ENCODE peak calls at places on chromosomes 3 and 15, in nine cellular contexts. One of them, this sample, is unnamed.
A peak's percentile ranks its signal among the peaks of the same experiment; 100 is the strongest.

GRCh38 chr3:65210026-65210814 is 522.4 kb upstream of the ADAMTS9 start:
- DNase-seq in brain microvascular endothelial cell: no peak
- DNase-seq in sigmoid colon: no peak
- DNase-seq in right atrium auricular region: no peak
- DNase-seq in colonic mucosa: no peak
- DNase-seq in neural progenitor cell: no peak
- DNase-seq in body of pancreas: no peak
- DNase-seq in neuronal stem cell: no peak
- DNase-seq in heart left ventricle: no peak
- DNase-seq in this sample: no peak

GRCh38 chr15:84883433-84883832 is 1.0 kb upstream of the SLC28A1 start:
- DNase-seq in brain microvascular endothelial cell: peak; percentile 60
- DNase-seq in sigmoid colon: no peak
- DNase-seq in right atrium auricular region: no peak
- DNase-seq in colonic mucosa: no peak
- DNase-seq in neural progenitor cell: no peak
- DNase-seq in body of pancreas: no peak
- DNase-seq in neuronal stem cell: no peak
- DNase-seq in heart left ventricle: no peak
- DNase-seq in this sample: no peak

GRCh38 chr3:169846458-169847193 is 23.1 kb downstream of the LRRC31 start:
- DNase-seq in brain microvascular endothelial cell: peak; percentile 83
- DNase-seq in sigmoid colon: no peak
- DNase-seq in right atrium auricular region: no peak
- DNase-seq in colonic mucosa: no peak
- DNase-seq in neural progenitor cell: no peak
- DNase-seq in body of pancreas: no peak
- DNase-seq in neuronal stem cell: no peak
- DNase-seq in heart left ventricle: no peak
- DNase-seq in this sample: no peak

GRCh38 chr15:68517285-68517711 is 61.5 kb upstream of the CORO2B start:
- DNase-seq in brain microvascular endothelial cell: no peak
- DNase-seq in sigmoid colon: no peak
- DNase-seq in right atrium auricular region: no peak
- DNase-seq in colonic mucosa: no peak
- DNase-seq in neural progenitor cell: peak; percentile 66
- DNase-seq in body of pancreas: no peak
- DNase-seq in neuronal stem cell: peak; percentile 24
- DNase-seq in heart left ventricle: peak; percentile 72
- DNase-seq in this sample: peak; percentile 51

GRCh38 chr3:144272715-144273114 is 301.1 kb downstream of the DIPK2A start:
- DNase-seq in brain microvascular endothelial cell: no peak
- DNase-seq in sigmoid colon: no peak
- DNase-seq in right atrium auricular region: no peak
- DNase-seq in colonic mucosa: no peak
- DNase-seq in neural progenitor cell: no peak
- DNase-seq in body of pancreas: no peak
- DNase-seq in neuronal stem cell: no peak
- DNase-seq in heart left ventricle: no peak
- DNase-seq in this sample: no peak

GRCh38 chr3:42640771-42641370 is 12.6 kb upstream of the ZBTB47 start:
- DNase-seq in brain microvascular endothelial cell: no peak
- DNase-seq in sigmoid colon: no peak
- DNase-seq in right atrium auricular region: no peak
- DNase-seq in colonic mucosa: no peak
- DNase-seq in neural progenitor cell: no peak
- DNase-seq in body of pancreas: no peak
- DNase-seq in neuronal stem cell: no peak
- DNase-seq in heart left ventricle: no peak
- DNase-seq in this sample: no peak

GRCh38 chr3:12838179-12838965 is 3.0 kb downstream of the RPL32 start:
- DNase-seq in brain microvascular endothelial cell: no peak
- DNase-seq in sigmoid colon: no peak
- DNase-seq in right atrium auricular region: no peak
- DNase-seq in colonic mucosa: no peak
- DNase-seq in neural progenitor cell: no peak
- DNase-seq in body of pancreas: no peak
- DNase-seq in neuronal stem cell: no peak
- DNase-seq in heart left ventricle: no peak
- DNase-seq in this sample: no peak

GRCh38 chr15:81294501-81294850 is 29.5 kb downstream of the STARD5 start:
- DNase-seq in brain microvascular endothelial cell: no peak
- DNase-seq in sigmoid colon: no peak
- DNase-seq in right atrium auricular region: no peak
- DNase-seq in colonic mucosa: no peak
- DNase-seq in neural progenitor cell: no peak
- DNase-seq in body of pancreas: no peak
- DNase-seq in neuronal stem cell: no peak
- DNase-seq in heart left ventricle: no peak
- DNase-seq in this sample: peak; percentile 56

GRCh38 chr3:47113669-47114365 is 50.1 kb downstream of the SETD2 start:
- DNase-seq in brain microvascular endothelial cell: peak; percentile 38
- DNase-seq in sigmoid colon: no peak
- DNase-seq in right atrium auricular region: no peak
- DNase-seq in colonic mucosa: no peak
- DNase-seq in neural progenitor cell: no peak
- DNase-seq in body of pancreas: no peak
- DNase-seq in neuronal stem cell: no peak
- DNase-seq in heart left ventricle: no peak
- DNase-seq in this sample: no peak

GRCh38 chr15:67808821-67809220 is 16.5 kb upstream of the SKOR1 start:
- DNase-seq in brain microvascular endothelial cell: no peak
- DNase-seq in sigmoid colon: peak; percentile 5
- DNase-seq in right atrium auricular region: no peak
- DNase-seq in colonic mucosa: no peak
- DNase-seq in neural progenitor cell: no peak
- DNase-seq in body of pancreas: no peak
- DNase-seq in neuronal stem cell: no peak
- DNase-seq in heart left ventricle: no peak
- DNase-seq in this sample: no peak

GRCh38 chr3:99114565-99115291 is 213.2 kb upstream of the DCBLD2 start:
- DNase-seq in brain microvascular endothelial cell: peak; percentile 68
- DNase-seq in sigmoid colon: no peak
- DNase-seq in right atrium auricular region: no peak
- DNase-seq in colonic mucosa: no peak
- DNase-seq in neural progenitor cell: peak; percentile 75
- DNase-seq in body of pancreas: no peak
- DNase-seq in neuronal stem cell: peak; percentile 21
- DNase-seq in heart left ventricle: no peak
- DNase-seq in this sample: peak; percentile 7

GRCh38 chr15:37891754-37892368 is 42.6 kb upstream of the TMCO5A start:
- DNase-seq in brain microvascular endothelial cell: peak; percentile 35
- DNase-seq in sigmoid colon: no peak
- DNase-seq in right atrium auricular region: no peak
- DNase-seq in colonic mucosa: no peak
- DNase-seq in neural progenitor cell: peak; percentile 75
- DNase-seq in body of pancreas: peak; percentile 30
- DNase-seq in neuronal stem cell: peak; percentile 39
- DNase-seq in heart left ventricle: no peak
- DNase-seq in this sample: peak; percentile 9

DNA sequence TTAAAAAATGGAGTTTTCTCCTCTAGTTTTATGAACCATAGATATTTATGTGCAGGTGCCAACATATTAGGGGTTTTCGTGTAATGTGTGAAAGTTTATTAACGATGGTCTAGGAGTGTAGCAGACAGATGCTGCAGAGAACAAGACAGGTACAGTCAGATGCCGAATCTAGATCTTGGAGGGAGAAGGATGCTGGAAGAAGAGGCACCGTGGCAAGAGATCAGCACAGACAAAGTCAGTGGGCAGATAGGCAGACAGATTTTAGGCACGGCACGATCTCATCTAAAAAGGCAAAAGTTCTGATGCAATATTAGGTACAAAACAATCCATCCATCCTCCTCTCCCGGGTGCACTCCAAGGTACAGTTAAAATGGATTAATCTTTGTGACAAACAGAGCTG is 161.6 kb downstream of the TIGIT start:
- DNase-seq in brain microvascular endothelial cell: no peak
- DNase-seq in sigmoid colon: no peak
- DNase-seq in right atrium auricular region: no peak
- DNase-seq in colonic mucosa: no peak
- DNase-seq in neural progenitor cell: no peak
- DNase-seq in body of pancreas: no peak
- DNase-seq in neuronal stem cell: no peak
- DNase-seq in heart left ventricle: no peak
- DNase-seq in this sample: no peak
- H3K4me3 ChIP-seq in brain microvascular endothelial cell: no peak overlapping the region
- H3K4me3 ChIP-seq in sigmoid colon: peak overlapping the region; percentile 55
- H3K4me3 ChIP-seq in right atrium auricular region: peak overlapping the region; percentile 47
- H3K4me3 ChIP-seq in colonic mucosa: no peak overlapping the region
- H3K4me3 ChIP-seq in neural progenitor cell: no peak overlapping the region
- H3K4me3 ChIP-seq in body of pancreas: no peak overlapping the region
- H3K4me3 ChIP-seq in neuronal stem cell: no peak overlapping the region
- H3K4me3 ChIP-seq in heart left ventricle: peak overlapping the region; percentile 54
- H3K4me3 ChIP-seq in this sample: no peak overlapping the region

GRCh38 chr3:128492353-128493220 is at the start of gene GATA2:
- DNase-seq in brain microvascular endothelial cell: no peak
- DNase-seq in sigmoid colon: peak; percentile 59
- DNase-seq in right atrium auricular region: no peak
- DNase-seq in colonic mucosa: no peak
- DNase-seq in neural progenitor cell: peak; percentile 81
- DNase-seq in body of pancreas: peak; percentile 75
- DNase-seq in neuronal stem cell: no peak
- DNase-seq in heart left ventricle: no peak
- DNase-seq in this sample: peak; percentile 82

GRCh38 chr3:128489860-128490649 is 2.9 kb downstream of the GATA2 start:
- DNase-seq in brain microvascular endothelial cell: no peak
- DNase-seq in sigmoid colon: peak; percentile 62
- DNase-seq in right atrium auricular region: no peak
- DNase-seq in colonic mucosa: peak; percentile 33
- DNase-seq in neural progenitor cell: peak; percentile 95
- DNase-seq in body of pancreas: peak; percentile 58
- DNase-seq in neuronal stem cell: no peak
- DNase-seq in heart left ventricle: no peak
- DNase-seq in this sample: peak; percentile 86

GRCh38 chr3:128490650-128491070 is 2.3 kb downstream of the GATA2 start:
- DNase-seq in brain microvascular endothelial cell: no peak
- DNase-seq in sigmoid colon: no peak
- DNase-seq in right atrium auricular region: no peak
- DNase-seq in colonic mucosa: no peak
- DNase-seq in neural progenitor cell: no peak
- DNase-seq in body of pancreas: no peak
- DNase-seq in neuronal stem cell: no peak
- DNase-seq in heart left ventricle: no peak
- DNase-seq in this sample: no peak

GRCh38 chr3:128491900-128492352 is 1.1 kb downstream of the GATA2 start:
- DNase-seq in brain microvascular endothelial cell: no peak
- DNase-seq in sigmoid colon: peak; percentile 53
- DNase-seq in right atrium auricular region: no peak
- DNase-seq in colonic mucosa: no peak
- DNase-seq in neural progenitor cell: no peak
- DNase-seq in body of pancreas: no peak
- DNase-seq in neuronal stem cell: no peak
- DNase-seq in heart left ventricle: no peak
- DNase-seq in this sample: peak; percentile 75

DNA sequence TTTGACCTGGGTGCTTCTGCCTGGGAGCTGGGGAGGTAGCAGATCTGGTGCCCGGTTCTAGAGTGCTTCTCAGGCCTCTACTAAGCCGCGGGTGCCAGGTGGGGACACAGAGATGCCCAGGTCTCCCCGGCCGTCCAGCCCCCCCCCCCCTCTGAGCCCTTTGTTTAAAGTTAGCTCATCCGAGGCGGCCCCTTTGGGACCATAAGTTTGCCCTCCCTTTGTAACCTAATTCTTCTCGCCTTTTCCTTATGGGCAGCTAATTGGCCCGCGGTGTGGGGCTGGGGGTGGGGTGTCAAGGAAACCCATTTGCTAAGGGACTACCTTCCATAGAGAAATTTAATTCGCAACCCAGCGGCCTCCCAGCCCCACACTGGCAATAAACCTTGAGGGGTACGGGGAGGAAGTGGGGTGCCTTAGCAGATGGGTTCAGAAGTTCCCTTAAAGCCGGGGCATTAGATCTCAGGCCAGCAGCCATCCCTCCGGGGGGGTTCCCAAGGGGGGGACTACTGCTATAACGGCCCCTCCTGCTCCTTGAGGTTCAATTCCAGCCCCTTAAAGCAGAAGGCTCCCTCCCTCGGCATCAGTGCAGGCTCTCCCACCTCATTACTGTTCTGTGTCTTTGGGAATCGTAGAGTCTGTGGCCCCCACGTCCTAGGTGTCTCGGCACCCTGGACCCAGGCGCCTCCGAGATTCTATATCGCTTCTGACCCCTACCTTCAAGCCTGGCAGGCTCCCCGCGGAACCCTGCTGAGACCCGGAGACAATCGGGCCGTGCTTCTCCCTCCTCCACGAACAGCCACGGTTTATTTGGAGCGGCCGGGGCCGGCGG is 1.7 kb downstream of the GATA2 start:
- DNase-seq in brain microvascular endothelial cell: no peak
- DNase-seq in sigmoid colon: peak; percentile 61
- DNase-seq in right atrium auricular region: no peak
- DNase-seq in colonic mucosa: no peak
- DNase-seq in neural progenitor cell: peak; percentile 57
- DNase-seq in body of pancreas: peak; percentile 49
- DNase-seq in neuronal stem cell: no peak
- DNase-seq in heart left ventricle: no peak
- DNase-seq in this sample: peak; percentile 75
- H3K27me3 ChIP-seq in brain microvascular endothelial cell: peaks cover 97% of the 10 kb centered on the region
- H3K27me3 ChIP-seq in sigmoid colon: peaks cover 100% of the 10 kb centered on the region
- H3K27me3 ChIP-seq in right atrium auricular region: peaks cover 40% of the 10 kb centered on the region
- H3K27me3 ChIP-seq in colonic mucosa: peaks cover 96% of the 10 kb centered on the region
- H3K27me3 ChIP-seq in neural progenitor cell: peaks cover 100% of the 10 kb centered on the region
- H3K27me3 ChIP-seq in body of pancreas: no peaks in the 10 kb centered on the region
- H3K27me3 ChIP-seq in neuronal stem cell: peaks cover 100% of the 10 kb centered on the region
- H3K27me3 ChIP-seq in heart left ventricle: peaks cover 84% of the 10 kb centered on the region
- H3K27me3 ChIP-seq in this sample: peaks cover 99% of the 10 kb centered on the region

DNA sequence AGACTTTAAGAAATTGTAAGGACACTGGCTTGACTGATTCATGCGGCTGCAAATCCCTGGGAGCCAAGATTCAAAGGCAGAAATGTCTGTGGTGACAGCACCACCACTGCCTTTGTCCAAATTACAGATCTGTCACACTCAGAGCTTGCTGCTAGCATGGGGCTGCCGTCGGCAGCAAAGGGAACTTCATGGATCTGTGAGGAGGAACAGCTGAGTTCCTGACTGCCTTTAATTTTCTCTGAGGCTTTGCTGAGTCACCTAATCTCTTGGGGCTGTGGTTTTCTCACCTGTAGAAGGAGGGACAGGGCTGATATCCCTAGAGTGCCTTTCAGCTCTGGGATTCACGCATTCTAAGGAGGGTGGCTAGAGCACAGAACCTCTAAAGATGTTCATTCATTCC is 4.1 kb upstream of the PAK6 start:
- DNase-seq in brain microvascular endothelial cell: no peak
- DNase-seq in sigmoid colon: no peak
- DNase-seq in right atrium auricular region: no peak
- DNase-seq in colonic mucosa: no peak
- DNase-seq in neural progenitor cell: no peak
- DNase-seq in body of pancreas: no peak
- DNase-seq in neuronal stem cell: no peak
- DNase-seq in heart left ventricle: no peak
- DNase-seq in this sample: peak; percentile 36
- H3K4me3 ChIP-seq in brain microvascular endothelial cell: no peak overlapping the region
- H3K4me3 ChIP-seq in sigmoid colon: no peak overlapping the region
- H3K4me3 ChIP-seq in right atrium auricular region: no peak overlapping the region
- H3K4me3 ChIP-seq in colonic mucosa: no peak overlapping the region
- H3K4me3 ChIP-seq in neural progenitor cell: no peak overlapping the region
- H3K4me3 ChIP-seq in body of pancreas: no peak overlapping the region
- H3K4me3 ChIP-seq in neuronal stem cell: no peak overlapping the region
- H3K4me3 ChIP-seq in heart left ventricle: no peak overlapping the region
- H3K4me3 ChIP-seq in this sample: no peak overlapping the region

GRCh38 chr15:74376226-74376625 is 8.8 kb upstream of the CYP11A1 start:
- DNase-seq in brain microvascular endothelial cell: no peak
- DNase-seq in sigmoid colon: peak; percentile 54
- DNase-seq in right atrium auricular region: no peak
- DNase-seq in colonic mucosa: no peak
- DNase-seq in neural progenitor cell: no peak
- DNase-seq in body of pancreas: no peak
- DNase-seq in neuronal stem cell: no peak
- DNase-seq in heart left ventricle: no peak
- DNase-seq in this sample: no peak
- H3K27me3 ChIP-seq in brain microvascular endothelial cell: no peaks in the 10 kb centered on the region
- H3K27me3 ChIP-seq in sigmoid colon: no peaks in the 10 kb centered on the region
- H3K27me3 ChIP-seq in right atrium auricular region: no peaks in the 10 kb centered on the region
- H3K27me3 ChIP-seq in colonic mucosa: no peaks in the 10 kb centered on the region
- H3K27me3 ChIP-seq in neural progenitor cell: peaks cover 27% of the 10 kb centered on the region
- H3K27me3 ChIP-seq in body of pancreas: no peaks in the 10 kb centered on the region
- H3K27me3 ChIP-seq in neuronal stem cell: peaks cover 52% of the 10 kb centered on the region
- H3K27me3 ChIP-seq in heart left ventricle: no peaks in the 10 kb centered on the region
- H3K27me3 ChIP-seq in this sample: no peaks in the 10 kb centered on the region